ENCODE peak calls at places on chromosomes 16 and 17, in five cellular contexts. M, U, P, G and O are unnamed samples.

GRCh38 chr17:49361129-49361901 is 735 bp downstream of the ZNF652 start:
- DNase-seq in M (peak), U (peak), P (peak), G (peak), O (peak)

GRCh38 chr16:25080420-25081131 is 31.0 kb upstream of the LCMT1 start:
- DNase-seq in M (no peak), U (no peak), P (no peak), G (no peak), O (no peak)

GRCh38 chr17:6505425-6506142 is 50.8 kb downstream of the PITPNM3 start:
- DNase-seq in M (no peak), U (no peak), P (peak), G (no peak), O (no peak)

GRCh38 chr16:67847064-67847861 is at the start of gene CENPT:
- DNase-seq in M (peak), U (no peak), P (peak), G (no peak), O (no peak)

GRCh38 chr17:21286066-21286770 is 1.7 kb downstream of the MAP2K3 start:
- DNase-seq in M (peak), U (peak), P (peak), G (no peak), O (no peak)

GRCh38 chr16:11727945-11728543 is 14.6 kb downstream of the TXNDC11 start:
- DNase-seq in M (peak), U (no peak), P (no peak), G (no peak), O (no peak)

GRCh38 chr16:53089434-53090270 is 34.9 kb downstream of the CHD9 start:
- DNase-seq in M (no peak), U (peak), P (no peak), G (no peak), O (no peak)

GRCh38 chr17:9022553-9023388 is 1.5 kb downstream of the NTN1 start:
- DNase-seq in M (no peak), U (peak), P (no peak), G (no peak), O (no peak)

GRCh38 chr17:40550608-40551007 is 14.7 kb downstream of the CCR7 start:
- DNase-seq in M (no peak), U (no peak), P (no peak), G (no peak), O (no peak)

GRCh38 chr16:26645629-26646028 is 421.1 kb upstream of the C16orf82 start:
- DNase-seq in M (no peak), U (no peak), P (no peak), G (peak), O (no peak)

GRCh38 chr16:58127634-58128033 is 1.5 kb downstream of the CFAP20 start:
- DNase-seq in M (peak), U (no peak), P (no peak), G (no peak), O (no peak)

GRCh38 chr17:36598951-36599401 is 2.4 kb upstream of the MRM1 start:
- DNase-seq in M (no peak), U (no peak), P (peak), G (no peak), O (no peak)

GRCh38 chr17:40325156-40326013 is 16.4 kb downstream of the RARA start:
- DNase-seq in M (no peak), U (no peak), P (peak), G (no peak), O (no peak)

GRCh38 chr16:82456683-82457082 is 170.1 kb upstream of the CDH13 start:
- DNase-seq in M (peak), U (peak), P (peak), G (no peak), O (no peak)

GRCh38 chr16:59510008-59510424 is 775.9 kb upstream of the GOT2 start:
- DNase-seq in M (no peak), U (no peak), P (no peak), G (no peak), O (no peak)

GRCh38 chr16:66590322-66590721 is 11.1 kb downstream of the CMTM2 start:
- DNase-seq in M (no peak), U (no peak), P (no peak), G (no peak), O (no peak)

GRCh38 chr16:54720259-54720658 is 210.4 kb upstream of the IRX5 start:
- DNase-seq in M (no peak), U (no peak), P (no peak), G (no peak), O (no peak)

GRCh38 chr17:58302919-58303551 is 22.3 kb upstream of the MPO start:
- DNase-seq in M (peak), U (no peak), P (no peak), G (no peak), O (no peak)

GRCh38 chr17:34620458-34620857 is 41.1 kb downstream of the TMEM132E start:
- DNase-seq in M (no peak), U (no peak), P (no peak), G (no peak), O (no peak)